ENCODE peak calls at places on chromosomes 3 and 15, in four cellular contexts. One of them, this sample, is unnamed.
A peak's percentile ranks its signal among the peaks of the same experiment; 100 is the strongest.

GRCh38 chr3:128193153-128193552 is 39.9 kb downstream of the EEFSEC start:
- DNase-seq in cardiac fibroblast: no peak
- DNase-seq in AG09319: no peak
- DNase-seq in MM.1S: no peak
- DNase-seq in this sample: no peak

GRCh38 chr3:15438988-15439387 is 11.6 kb downstream of the EAF1 start:
- DNase-seq in cardiac fibroblast: peak; percentile 92
- DNase-seq in MM.1S: no peak
- DNase-seq in AG09319: peak; percentile 68
- DNase-seq in this sample: no peak

GRCh38 chr15:55056500-55056899 is 140.2 kb downstream of the RSL24D1 start:
- DNase-seq in MM.1S: no peak
- DNase-seq in cardiac fibroblast: no peak
- DNase-seq in AG09319: no peak
- DNase-seq in this sample: no peak

GRCh38 chr3:52428151-52429005 is 16.5 kb downstream of the SEMA3G start:
- DNase-seq in AG09319: peak; percentile 81
- DNase-seq in MM.1S: peak; percentile 46
- DNase-seq in cardiac fibroblast: peak; percentile 90
- DNase-seq in this sample: no peak

GRCh38 chr3:33544126-33544525 is 103.9 kb upstream of the UBP1 start:
- DNase-seq in AG09319: no peak
- DNase-seq in MM.1S: no peak
- DNase-seq in cardiac fibroblast: peak; percentile 18
- DNase-seq in this sample: no peak

GRCh38 chr15:75753145-75753544 is 40.5 kb upstream of the CSPG4 start:
- DNase-seq in MM.1S: no peak
- DNase-seq in AG09319: no peak
- DNase-seq in cardiac fibroblast: no peak
- DNase-seq in this sample: no peak

GRCh38 chr3:57592306-57592705 is 4.8 kb downstream of the ARF4 start:
- DNase-seq in cardiac fibroblast: no peak
- DNase-seq in MM.1S: no peak
- DNase-seq in AG09319: no peak
- DNase-seq in this sample: no peak

GRCh38 chr3:195860456-195860855 is 47.9 kb downstream of the TNK2 start:
- DNase-seq in MM.1S: no peak
- DNase-seq in AG09319: no peak
- DNase-seq in cardiac fibroblast: no peak
- DNase-seq in this sample: no peak

GRCh38 chr15:99963976-99964375 is 230.7 kb upstream of the LYSMD4 start:
- DNase-seq in MM.1S: no peak
- DNase-seq in AG09319: no peak
- DNase-seq in cardiac fibroblast: no peak
- DNase-seq in this sample: no peak

GRCh38 chr15:38129531-38130199 is 123.0 kb upstream of the SPRED1 start:
- DNase-seq in cardiac fibroblast: peak; percentile 100
- DNase-seq in AG09319: peak; percentile 97
- DNase-seq in MM.1S: peak; percentile 44
- DNase-seq in this sample: no peak

GRCh38 chr15:91099616-91100560 is at the start of gene SV2B:
- DNase-seq in AG09319: no peak
- DNase-seq in MM.1S: peak; percentile 66
- DNase-seq in cardiac fibroblast: peak; percentile 22
- DNase-seq in this sample: peak; percentile 73

GRCh38 chr3:164320962-164321361 is 757.3 kb downstream of the SI start:
- DNase-seq in cardiac fibroblast: no peak
- DNase-seq in AG09319: no peak
- DNase-seq in MM.1S: no peak
- DNase-seq in this sample: no peak

GRCh38 chr3:151940481-151940880 is 67.0 kb downstream of the SUCNR1 start:
- DNase-seq in AG09319: no peak
- DNase-seq in MM.1S: no peak
- DNase-seq in cardiac fibroblast: no peak
- DNase-seq in this sample: no peak

GRCh38 chr3:195394024-195394423 is 48.8 kb downstream of the ACAP2 start:
- DNase-seq in cardiac fibroblast: no peak
- DNase-seq in MM.1S: no peak
- DNase-seq in AG09319: no peak
- DNase-seq in this sample: peak; percentile 29

GRCh38 chr3:171393032-171393744 is 67.0 kb downstream of the TNIK start:
- DNase-seq in AG09319: no peak
- DNase-seq in cardiac fibroblast: peak; percentile 38
- DNase-seq in MM.1S: no peak
- DNase-seq in this sample: no peak

GRCh38 chr3:138125548-138126221 is 6.5 kb downstream of the A4GNT start:
- DNase-seq in cardiac fibroblast: peak; percentile 34
- DNase-seq in AG09319: no peak
- DNase-seq in MM.1S: no peak
- DNase-seq in this sample: no peak

GRCh38 chr3:86787091-86787490 is 203.9 kb downstream of the VGLL3 start:
- DNase-seq in cardiac fibroblast: peak; percentile 85
- DNase-seq in MM.1S: no peak
- DNase-seq in AG09319: no peak
- DNase-seq in this sample: no peak

GRCh38 chr3:101964861-101965260 is 115.5 kb downstream of the NFKBIZ start:
- DNase-seq in MM.1S: no peak
- DNase-seq in cardiac fibroblast: peak; percentile 38
- DNase-seq in AG09319: no peak
- DNase-seq in this sample: no peak

GRCh38 chr15:52463638-52464037 is 65.0 kb downstream of the MYO5A start:
- DNase-seq in AG09319: no peak
- DNase-seq in MM.1S: peak; percentile 70
- DNase-seq in cardiac fibroblast: peak; percentile 39
- DNase-seq in this sample: peak; percentile 43
- TF ChIP-seq CTCF in AG09319: no peak
- TF ChIP-seq CTCF in MM.1S: peak; percentile 50
- TF ChIP-seq CTCF in cardiac fibroblast: no peak
- TF ChIP-seq CTCF in this sample: peak; percentile 18

GRCh38 chr3:172673210-172673679 is 37.6 kb downstream of the NCEH1 start:
- DNase-seq in AG09319: peak; percentile 22
- DNase-seq in MM.1S: peak; percentile 70
- DNase-seq in cardiac fibroblast: peak; percentile 89
- DNase-seq in this sample: peak; percentile 55
- TF ChIP-seq CTCF in AG09319: peak; percentile 72
- TF ChIP-seq CTCF in MM.1S: peak; percentile 94
- TF ChIP-seq CTCF in cardiac fibroblast: peak; percentile 77
- TF ChIP-seq CTCF in this sample: peak; percentile 77

GRCh38 chr3:94098487-94098886 is 35.6 kb downstream of the NSUN3 start:
- DNase-seq in cardiac fibroblast: peak; percentile 79
- DNase-seq in MM.1S: no peak
- DNase-seq in AG09319: no peak
- DNase-seq in this sample: no peak

GRCh38 chr3:94106268-94106667 is 43.4 kb downstream of the NSUN3 start:
- DNase-seq in MM.1S: no peak
- DNase-seq in cardiac fibroblast: no peak
- DNase-seq in AG09319: no peak
- DNase-seq in this sample: no peak

GRCh38 chr3:94099311-94099710 is 36.5 kb downstream of the NSUN3 start:
- DNase-seq in AG09319: no peak
- DNase-seq in cardiac fibroblast: peak; percentile 3
- DNase-seq in MM.1S: no peak
- DNase-seq in this sample: no peak

GRCh38 chr3:94101860-94102259 is 39.0 kb downstream of the NSUN3 start:
- DNase-seq in MM.1S: no peak
- DNase-seq in cardiac fibroblast: peak; percentile 56
- DNase-seq in AG09319: no peak
- DNase-seq in this sample: no peak
- TF ChIP-seq CTCF in MM.1S: peak; percentile 15
- TF ChIP-seq CTCF in cardiac fibroblast: peak; percentile 21
- TF ChIP-seq CTCF in AG09319: no peak
- TF ChIP-seq CTCF in this sample: no peak

DNA sequence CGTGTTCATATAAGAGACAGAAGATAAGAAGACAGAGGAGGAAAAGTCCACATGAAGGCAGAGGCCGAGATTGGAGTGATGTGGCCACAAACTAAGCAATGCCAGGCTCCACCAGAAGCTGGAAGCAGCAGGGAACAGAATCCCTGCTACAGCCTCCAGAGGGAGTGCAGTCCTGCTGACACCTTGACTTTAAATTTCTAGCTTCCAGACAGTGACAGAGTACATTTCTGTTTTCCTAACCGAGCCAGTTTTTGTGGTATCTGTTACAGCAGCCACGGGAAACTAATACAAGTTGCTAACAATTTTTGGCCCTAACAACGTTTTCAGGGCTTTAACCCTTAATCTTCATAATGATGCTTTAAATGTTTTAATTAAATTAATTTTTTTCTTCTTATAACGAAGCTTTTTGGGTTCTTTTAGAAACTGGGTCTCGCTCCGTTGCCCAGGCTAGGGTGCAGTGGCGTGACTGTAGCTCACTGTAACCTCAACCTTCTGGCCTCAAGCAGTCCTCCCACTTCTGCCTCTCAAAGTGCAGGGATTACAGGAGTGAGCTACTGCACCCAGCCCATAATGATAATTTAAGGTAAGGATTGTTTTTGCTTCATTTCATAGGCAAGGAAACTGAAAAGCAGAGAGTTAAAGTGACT is 202.3 kb upstream of the PROK2 start:
- DNase-seq in cardiac fibroblast: peak; percentile 49
- DNase-seq in AG09319: no peak
- DNase-seq in MM.1S: no peak
- DNase-seq in this sample: no peak
- TF ChIP-seq CTCF in cardiac fibroblast: peak; percentile 54
- TF ChIP-seq CTCF in AG09319: peak; percentile 34
- TF ChIP-seq CTCF in MM.1S: no peak
- TF ChIP-seq CTCF in this sample: no peak

DNA sequence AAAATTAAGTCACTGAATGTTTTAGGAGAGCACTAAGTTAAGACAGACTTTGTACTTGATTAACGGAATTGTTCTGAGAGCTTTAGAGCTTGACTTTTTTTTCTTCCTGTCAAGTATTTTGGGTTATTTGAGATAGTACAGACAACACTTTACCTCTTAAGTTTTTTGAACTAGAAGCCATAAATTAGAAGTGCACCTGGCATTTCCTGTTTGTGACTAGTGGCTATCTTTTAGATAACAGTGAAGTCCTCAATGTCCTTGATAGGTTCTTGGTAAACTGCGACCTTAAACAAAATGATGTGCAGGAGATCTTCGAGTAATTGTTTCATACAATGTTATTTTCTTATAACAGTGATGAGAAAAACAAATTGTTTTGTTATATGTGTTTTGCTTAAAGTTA is 213.9 kb downstream of the TP63 start:
- DNase-seq in cardiac fibroblast: no peak
- DNase-seq in AG09319: no peak
- DNase-seq in MM.1S: peak; percentile 45
- DNase-seq in this sample: no peak
- TF ChIP-seq CTCF in cardiac fibroblast: no peak
- TF ChIP-seq CTCF in AG09319: no peak
- TF ChIP-seq CTCF in MM.1S: no peak
- TF ChIP-seq CTCF in this sample: no peak

GRCh38 chr15:39594764-39595620 is 14.1 kb downstream of the THBS1 start:
- DNase-seq in AG09319: peak; percentile 18
- DNase-seq in MM.1S: no peak
- DNase-seq in cardiac fibroblast: peak; percentile 49
- DNase-seq in this sample: no peak

GRCh38 chr15:39593071-39594055 is 12.5 kb downstream of the THBS1 start:
- DNase-seq in AG09319: peak; percentile 36
- DNase-seq in MM.1S: no peak
- DNase-seq in cardiac fibroblast: peak; percentile 25
- DNase-seq in this sample: no peak

GRCh38 chr15:39592500-39592899 is 11.6 kb downstream of the THBS1 start:
- DNase-seq in AG09319: peak; percentile 57
- DNase-seq in MM.1S: no peak
- DNase-seq in cardiac fibroblast: peak; percentile 40
- DNase-seq in this sample: no peak

GRCh38 chr15:39595621-39596221 is 14.8 kb downstream of the THBS1 start:
- DNase-seq in AG09319: peak; percentile 50
- DNase-seq in cardiac fibroblast: peak; percentile 33
- DNase-seq in MM.1S: no peak
- DNase-seq in this sample: no peak

DNA sequence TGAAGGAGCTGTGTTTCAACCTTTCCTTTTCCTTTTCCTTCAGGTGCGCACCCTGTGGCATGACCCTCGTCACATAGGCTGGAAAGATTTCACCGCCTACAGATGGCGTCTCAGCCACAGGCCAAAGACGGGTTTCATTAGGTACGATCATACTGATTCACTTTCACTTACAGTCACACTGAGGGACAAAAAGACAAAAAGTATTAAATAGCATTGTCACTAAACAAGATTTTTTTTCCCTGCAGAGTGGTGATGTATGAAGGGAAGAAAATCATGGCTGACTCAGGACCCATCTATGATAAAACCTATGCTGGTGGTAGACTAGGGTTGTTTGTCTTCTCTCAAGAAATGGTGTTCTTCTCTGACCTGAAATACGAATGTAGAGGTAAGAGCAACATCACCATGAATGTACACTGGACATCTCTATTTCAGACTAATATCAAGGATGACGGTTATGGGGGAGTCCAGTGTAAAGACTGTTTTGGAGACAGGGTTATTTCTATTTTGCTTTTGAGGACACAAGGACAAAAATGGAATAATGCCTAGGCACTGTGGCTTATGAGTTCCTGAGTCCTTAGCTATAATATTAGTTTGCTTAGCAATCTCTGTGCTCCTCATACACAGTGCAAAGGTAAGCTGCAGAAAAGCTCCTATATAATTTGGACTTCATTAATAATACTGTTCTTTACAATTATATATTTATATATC is 13.3 kb downstream of the THBS1 start:
- DNase-seq in cardiac fibroblast: peak; percentile 25
- DNase-seq in MM.1S: no peak
- DNase-seq in AG09319: peak; percentile 35
- DNase-seq in this sample: peak; percentile 38
- TF ChIP-seq CTCF in cardiac fibroblast: no peak
- TF ChIP-seq CTCF in MM.1S: no peak
- TF ChIP-seq CTCF in AG09319: no peak
- TF ChIP-seq CTCF in this sample: peak; percentile 51

DNA sequence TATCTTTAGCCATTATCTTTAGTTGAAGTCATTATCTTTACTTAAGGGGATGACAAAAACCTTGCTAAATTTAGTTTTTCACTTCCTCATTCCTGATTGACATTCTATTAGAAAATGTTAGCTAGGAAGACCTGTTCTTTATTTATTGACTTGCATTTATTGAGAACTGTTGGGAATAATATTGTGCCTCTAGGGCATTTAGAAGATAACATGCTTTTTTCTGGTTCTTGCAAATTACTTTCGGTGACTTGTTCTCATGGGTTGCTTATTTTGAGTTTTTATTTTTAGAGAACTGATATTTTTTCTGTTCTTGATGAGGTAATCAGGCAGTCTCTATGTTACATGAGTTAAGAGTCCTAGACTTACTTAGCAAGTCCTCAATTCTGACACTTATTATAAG is 48.3 kb upstream of the CTDSPL start:
- DNase-seq in MM.1S: no peak
- DNase-seq in cardiac fibroblast: no peak
- DNase-seq in AG09319: no peak
- DNase-seq in this sample: peak; percentile 55
- TF ChIP-seq CTCF in MM.1S: no peak
- TF ChIP-seq CTCF in cardiac fibroblast: no peak
- TF ChIP-seq CTCF in AG09319: no peak
- TF ChIP-seq CTCF in this sample: no peak

This sample was measured in GM13976.